ENCODE peak calls at places on chromosomes 13 and 19, in four cellular contexts. F is CD4-positive, CD25-positive, alpha-beta regulatory T cell; S is brain microvascular endothelial cell; B is colonic mucosa. V is an unnamed sample.

GRCh38 chr19:48508729-48509310 is 2.8 kb downstream of the LMTK3 start:
- DNase-seq in F (no peak), S (no peak), B (no peak), V (no peak)

GRCh38 chr19:23665651-23666410 is 21.2 kb downstream of the ZNF675 start:
- DNase-seq in F (no peak), S (no peak), B (no peak), V (no peak)

GRCh38 chr19:16262618-16263017 is 62.0 kb upstream of the KLF2 start:
- DNase-seq in F (no peak), S (peak), B (peak), V (no peak)

GRCh38 chr13:36673352-36673751 is 468 bp upstream of the SERTM1 start:
- DNase-seq in F (no peak), S (no peak), B (no peak), V (no peak)

GRCh38 chr19:2462635-2463421 is 6.1 kb upstream of the LMNB2 start:
- DNase-seq in F (no peak), S (peak), B (peak), V (no peak)

GRCh38 chr13:84439108-84439507 is 556.8 kb upstream of the SLITRK1 start:
- DNase-seq in F (no peak), S (no peak), B (no peak), V (no peak)

GRCh38 chr19:30402790-30403189 is 30.6 kb downstream of the ZNF536 start:
- DNase-seq in F (no peak), S (no peak), B (no peak), V (no peak)

GRCh38 chr19:10295847-10296591 is 6.3 kb downstream of the ICAM5 start:
- DNase-seq in F (no peak), S (no peak), B (no peak), V (no peak)

GRCh38 chr19:12952488-12953455 is 4.3 kb downstream of the GADD45GIP1 start:
- DNase-seq in F (no peak), S (peak), B (no peak), V (no peak)

GRCh38 chr13:98890186-98890585 is 87.7 kb downstream of the DOCK9 start:
- DNase-seq in F (no peak), S (peak), B (no peak), V (no peak)

GRCh38 chr19:11480081-11480926 is 542 bp downstream of the ELAVL3 start:
- DNase-seq in F (no peak), S (no peak), B (no peak), V (no peak)

GRCh38 chr13:100305398-100305797 is 216.5 kb downstream of the PCCA start:
- DNase-seq in F (no peak), S (no peak), B (no peak), V (no peak)

GRCh38 chr19:2634228-2634951 is 68.1 kb downstream of the GNG7 start:
- DNase-seq in F (no peak), S (no peak), B (no peak), V (no peak)

GRCh38 chr13:98143601-98144500 is 957 bp downstream of the FARP1 start:
- DNase-seq in F (no peak), S (no peak), B (peak), V (no peak)

GRCh38 chr13:107367258-107367657 is 799.3 kb upstream of the ARGLU1 start:
- DNase-seq in F (no peak), S (no peak), B (no peak), V (no peak)

GRCh38 chr13:46160474-46161066 is 21.4 kb downstream of the LCP1 start:
- DNase-seq in F (peak), S (peak), B (no peak), V (peak)

GRCh38 chr13:33999830-34000605 is 182.1 kb downstream of the RFC3 start:
- DNase-seq in F (no peak), S (no peak), B (no peak), V (no peak)

GRCh38 chr13:106536244-106537034 is 977 bp upstream of the EFNB2 start:
- DNase-seq in F (peak), S (peak), B (peak), V (peak)

GRCh38 chr13:21799671-21800070 is 128.8 kb downstream of the FGF9 start:
- DNase-seq in F (no peak), S (no peak), B (no peak), V (no peak)

GRCh38 chr13:51524846-51525566 is 59.3 kb upstream of the WDFY2 start:
- DNase-seq in F (no peak), S (peak), B (no peak), V (no peak)

GRCh38 chr19:20612711-20613316 is 47.2 kb upstream of the ZNF737 start:
- DNase-seq in F (no peak), S (no peak), B (no peak), V (no peak)
- H3K4me3 ChIP-seq in F (no peak), S (no peak), B (no peak), V (no peak)

GRCh38 chr13:43805071-43805468 is 18.3 kb upstream of the ENOX1 start:
- DNase-seq in F (no peak), S (peak), B (no peak), V (no peak)
- H3K4me3 ChIP-seq in F (no peak), S (peak), B (no peak), V (no peak)

DNA sequence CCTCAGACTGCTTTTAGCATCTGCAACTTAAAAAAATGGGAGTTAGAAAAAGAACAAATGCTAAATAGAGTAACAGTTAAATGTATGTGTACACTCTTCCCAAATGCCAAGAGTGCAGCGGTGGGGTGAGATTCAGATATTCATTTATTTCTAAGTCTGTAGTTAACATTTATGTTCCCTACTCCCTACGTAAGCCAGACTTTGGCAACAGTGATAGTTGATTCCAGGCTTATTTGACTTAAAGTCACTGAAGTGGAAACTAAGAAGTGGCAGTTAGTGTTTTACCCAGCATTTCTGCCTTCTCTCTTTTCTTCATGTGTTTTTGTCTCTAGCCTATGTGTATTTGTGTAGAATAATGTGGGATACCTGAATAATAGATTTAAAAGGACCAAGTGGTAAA is 4.5 kb downstream of the MIR17HG start:
- DNase-seq in F (no peak), S (no peak), B (no peak), V (no peak)
- H3K4me3 ChIP-seq in F (no peak), S (no peak), B (no peak), V (no peak)

DNA sequence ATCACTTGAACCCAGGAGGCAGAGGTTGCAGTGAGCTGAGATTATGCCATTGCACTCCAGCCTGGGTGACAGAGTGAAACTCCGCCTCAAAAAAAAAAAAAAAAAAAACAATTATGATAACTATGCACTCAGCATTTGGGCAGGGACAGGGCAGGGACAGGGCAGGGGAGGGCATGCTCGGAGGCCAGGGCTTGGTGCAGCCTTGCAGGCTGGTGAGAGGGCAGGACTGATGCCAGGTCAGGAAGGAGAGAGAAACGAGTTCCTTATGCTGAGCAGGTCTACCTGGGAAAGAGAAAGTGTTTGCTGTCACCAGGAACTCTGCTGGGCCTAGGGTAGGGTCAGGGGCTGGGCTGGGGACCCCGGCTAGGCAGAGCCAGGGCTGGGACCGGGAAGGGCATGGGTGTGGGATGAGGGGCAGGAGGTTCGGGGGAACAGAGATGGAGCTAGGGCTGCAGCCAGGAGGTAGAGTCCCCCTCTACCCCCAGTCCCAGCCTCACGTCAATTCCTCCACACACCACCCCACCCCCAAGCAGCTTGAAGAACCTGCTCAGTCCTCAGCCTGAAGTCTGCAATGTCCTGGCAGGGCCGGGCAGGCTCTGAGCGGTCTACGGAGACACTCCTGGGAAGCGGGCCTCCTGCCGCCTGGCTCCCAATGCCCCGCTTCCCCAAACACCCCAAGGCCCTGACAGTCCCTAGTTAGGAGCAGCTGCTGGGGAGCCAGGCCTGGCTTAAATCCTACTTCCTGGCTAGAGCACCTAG is 2.8 kb downstream of the FXYD3 start:
- DNase-seq in F (no peak), S (no peak), B (peak), V (no peak)
- H3K4me3 ChIP-seq in F (no peak), S (no peak), B (peak), V (no peak)

GRCh38 chr19:38734176-38734425 is 10.2 kb downstream of the CAPN12 start:
- DNase-seq in F (no peak), S (no peak), B (no peak), V (no peak)

GRCh38 chr19:38734426-38735256 is 9.6 kb downstream of the CAPN12 start:
- DNase-seq in F (no peak), S (no peak), B (peak), V (no peak)

GRCh38 chr19:38733241-38733492 is 11.1 kb downstream of the CAPN12 start:
- DNase-seq in F (no peak), S (no peak), B (peak), V (no peak)

GRCh38 chr19:38735257-38735686 is 9.0 kb downstream of the CAPN12 start:
- DNase-seq in F (peak), S (no peak), B (peak), V (no peak)

GRCh38 chr19:38733493-38734175 is 10.6 kb downstream of the CAPN12 start:
- DNase-seq in F (no peak), S (no peak), B (peak), V (no peak)
- H3K4me3 ChIP-seq in F (no peak), S (no peak), B (no peak), V (no peak)

GRCh38 chr13:47481521-47481920 is 519.6 kb downstream of the SUCLA2 start:
- DNase-seq in F (no peak), S (no peak), B (no peak), V (no peak)

GRCh38 chr13:47478985-47479384 is 522.1 kb downstream of the SUCLA2 start:
- DNase-seq in F (no peak), S (no peak), B (no peak), V (no peak)

GRCh38 chr13:47480941-47481340 is 520.1 kb downstream of the SUCLA2 start:
- DNase-seq in F (no peak), S (no peak), B (no peak), V (no peak)

GRCh38 chr13:47484564-47484963 is 516.5 kb downstream of the SUCLA2 start:
- DNase-seq in F (no peak), S (peak), B (no peak), V (no peak)

DNA sequence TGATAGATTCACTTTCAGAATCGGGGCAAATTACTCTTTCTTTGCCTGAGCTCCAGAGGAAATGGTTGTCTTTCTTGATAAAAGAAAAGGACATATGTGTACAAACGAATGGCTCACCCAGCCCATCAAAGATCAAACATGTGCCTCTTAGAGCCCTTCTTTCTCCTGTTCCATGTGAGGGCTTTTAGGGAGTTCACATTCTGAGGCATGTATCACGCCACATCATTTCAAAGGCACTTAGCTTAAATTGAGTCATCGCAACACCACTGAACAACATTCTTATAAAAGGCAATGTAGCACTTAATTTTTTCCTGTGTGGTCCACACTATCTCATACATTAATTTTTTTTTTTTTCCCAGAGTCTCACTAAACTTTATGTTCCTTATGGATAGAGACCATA is 521.0 kb downstream of the SUCLA2 start:
- DNase-seq in F (no peak), S (peak), B (no peak), V (no peak)
- H3K4me3 ChIP-seq in F (no peak), S (no peak), B (no peak), V (no peak)

GRCh38 chr19:51019544-51019925 is at the start of gene KLK10:
- DNase-seq in F (no peak), S (no peak), B (no peak), V (no peak)
- H3K4me3 ChIP-seq in F (no peak), S (no peak), B (peak), V (no peak)

DNA sequence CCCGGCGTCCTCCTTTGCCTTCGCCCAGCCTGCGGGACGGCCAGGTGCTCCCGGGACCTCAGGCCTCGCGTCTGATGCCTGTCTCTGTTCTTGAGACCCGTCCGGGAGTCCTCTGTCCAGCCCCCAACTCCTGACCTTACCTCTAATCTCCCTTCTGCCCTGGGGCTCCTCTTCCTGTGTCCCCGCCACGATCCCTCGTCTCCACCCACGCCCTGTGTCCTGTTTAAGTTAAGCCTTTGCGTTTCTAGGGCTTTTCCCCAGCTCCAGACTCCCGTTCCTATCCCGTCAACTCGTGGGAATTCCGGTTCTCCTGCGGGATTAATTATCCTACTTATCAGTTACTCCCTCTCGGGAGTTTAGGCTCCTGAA is 686 bp downstream of the LENG8 start:
- DNase-seq in F (no peak), S (peak), B (no peak), V (no peak)
- H3K4me3 ChIP-seq in F (peak), S (peak), B (peak), V (peak)